ENCODE peak calls at places on chromosome 19, in four cellular contexts. One of them, this sample, is unnamed.

GRCh38 chr19:33438016-33438671 is 64.6 kb downstream of the CEBPG start:
- DNase-seq in globus pallidus: peak; percentile 57
- DNase-seq in uterus: no peak
- DNase-seq in skeletal muscle cell: no peak
- DNase-seq in this sample: peak; percentile 15

GRCh38 chr19:12521996-12522395 is 29.3 kb downstream of the ZNF564 start:
- DNase-seq in skeletal muscle cell: no peak
- DNase-seq in uterus: no peak
- DNase-seq in globus pallidus: no peak
- DNase-seq in this sample: no peak

GRCh38 chr19:19662344-19662743 is 1.1 kb downstream of the ATP13A1 start:
- DNase-seq in globus pallidus: no peak
- DNase-seq in skeletal muscle cell: no peak
- DNase-seq in uterus: no peak
- DNase-seq in this sample: no peak

GRCh38 chr19:7982651-7983099 is 22.8 kb downstream of the ELAVL1 start:
- DNase-seq in globus pallidus: no peak
- DNase-seq in uterus: peak; percentile 34
- DNase-seq in skeletal muscle cell: no peak
- DNase-seq in this sample: no peak

GRCh38 chr19:39232708-39233107 is 12.1 kb downstream of the IFNL3 start:
- DNase-seq in uterus: no peak
- DNase-seq in globus pallidus: no peak
- DNase-seq in skeletal muscle cell: no peak
- DNase-seq in this sample: no peak

GRCh38 chr19:8204961-8205360 is 4.2 kb upstream of the CERS4 start:
- DNase-seq in globus pallidus: no peak
- DNase-seq in skeletal muscle cell: no peak
- DNase-seq in uterus: no peak
- DNase-seq in this sample: no peak

GRCh38 chr19:3980353-3981251 is 4.7 kb downstream of the EEF2 start:
- DNase-seq in uterus: no peak
- DNase-seq in globus pallidus: no peak
- DNase-seq in skeletal muscle cell: no peak
- DNase-seq in this sample: no peak

GRCh38 chr19:23991170-23991569 is 76.5 kb downstream of the ZNF726 start:
- DNase-seq in skeletal muscle cell: no peak
- DNase-seq in globus pallidus: no peak
- DNase-seq in uterus: no peak
- DNase-seq in this sample: no peak

GRCh38 chr19:38812841-38813320 is at the start of gene LGALS4:
- DNase-seq in globus pallidus: no peak
- DNase-seq in skeletal muscle cell: no peak
- DNase-seq in uterus: no peak
- DNase-seq in this sample: no peak

GRCh38 chr19:4980838-4981680 is 12.1 kb downstream of the KDM4B start:
- DNase-seq in uterus: no peak
- DNase-seq in globus pallidus: no peak
- DNase-seq in skeletal muscle cell: no peak
- DNase-seq in this sample: no peak

GRCh38 chr19:6720369-6721112 is at the start of gene C3:
- DNase-seq in globus pallidus: peak; percentile 66
- DNase-seq in uterus: peak; percentile 86
- DNase-seq in skeletal muscle cell: no peak
- DNase-seq in this sample: no peak

GRCh38 chr19:17328517-17329060 is 6.1 kb downstream of the ANO8 start:
- DNase-seq in globus pallidus: no peak
- DNase-seq in skeletal muscle cell: no peak
- DNase-seq in uterus: no peak
- DNase-seq in this sample: no peak

GRCh38 chr19:17902701-17903100 is 30.1 kb upstream of the CCDC124 start:
- DNase-seq in uterus: no peak
- DNase-seq in globus pallidus: no peak
- DNase-seq in skeletal muscle cell: peak; percentile 28
- DNase-seq in this sample: peak; percentile 11

GRCh38 chr19:41570639-41571112 is 5.3 kb upstream of the CEACAM21 start:
- DNase-seq in uterus: peak; percentile 52
- DNase-seq in globus pallidus: peak; percentile 51
- DNase-seq in skeletal muscle cell: peak; percentile 9
- DNase-seq in this sample: peak; percentile 40

GRCh38 chr19:44512326-44513298 is 12.3 kb upstream of the ZNF180 start:
- DNase-seq in globus pallidus: no peak
- DNase-seq in uterus: no peak
- DNase-seq in skeletal muscle cell: peak; percentile 8
- DNase-seq in this sample: peak; percentile 9

GRCh38 chr19:4326215-4326836 is 12.3 kb downstream of the STAP2 start:
- DNase-seq in globus pallidus: no peak
- DNase-seq in skeletal muscle cell: no peak
- DNase-seq in uterus: no peak
- DNase-seq in this sample: no peak

GRCh38 chr19:43504426-43505185 is at the start of gene PHLDB3:
- DNase-seq in globus pallidus: no peak
- DNase-seq in uterus: peak; percentile 32
- DNase-seq in skeletal muscle cell: no peak
- DNase-seq in this sample: peak; percentile 25

GRCh38 chr19:48477696-48478338 is 8.6 kb downstream of the CYTH2 start:
- DNase-seq in skeletal muscle cell: no peak
- DNase-seq in uterus: no peak
- DNase-seq in globus pallidus: no peak
- DNase-seq in this sample: no peak